ENCODE peak calls at places on chromosomes 12 and 14, in eight cellular contexts. E is heart right ventricle, N is GM12878, Y is aorta, H is fibroblast of lung, C is heart left ventricle, T is thoracic aorta, I is stomach. V is an unnamed sample.

GRCh38 chr12:42288544-42288943 is 37.4 kb downstream of the ZCRB1 start:
- DNase-seq in E (no peak), N (no peak), Y (no peak), H (no peak), C (no peak), T (no peak), I (no peak), V (no peak)

GRCh38 chr12:131365821-131366260 is 345.0 kb upstream of the SFSWAP start:
- DNase-seq in E (no peak), N (no peak), Y (no peak), H (no peak), C (no peak), T (no peak), I (no peak), V (no peak)

GRCh38 chr12:104055686-104056388 is 5.8 kb upstream of the GLT8D2 start:
- DNase-seq in E (peak; percentile 88), N (no peak), Y (peak; percentile 46), H (peak; percentile 54), C (peak; percentile 94), T (no peak), I (peak; percentile 83), V (no peak)

GRCh38 chr14:104389326-104390220 is 190.0 kb upstream of the C14orf180 start:
- DNase-seq in E (no peak), N (no peak), Y (no peak), H (no peak), C (peak; percentile 16), T (no peak), I (peak; percentile 23), V (peak; percentile 54)

GRCh38 chr12:113881588-113881987 is 84.5 kb downstream of the RBM19 start:
- DNase-seq in E (no peak), N (no peak), Y (no peak), H (no peak), C (no peak), T (no peak), I (no peak), V (no peak)

GRCh38 chr12:93022603-93023340 is 93.7 kb upstream of the EEA1 start:
- DNase-seq in E (no peak), N (no peak), Y (no peak), H (peak; percentile 42), C (no peak), T (no peak), I (no peak), V (no peak)

GRCh38 chr14:68628605-68629310 is 164.1 kb downstream of the ZFP36L1 start:
- DNase-seq in E (no peak), N (no peak), Y (no peak), H (no peak), C (no peak), T (no peak), I (peak; percentile 79), V (peak; percentile 78)

GRCh38 chr12:7501031-7501585 is 2.5 kb downstream of the CD163 start:
- DNase-seq in E (no peak), N (no peak), Y (no peak), H (no peak), C (no peak), T (no peak), I (no peak), V (no peak)

GRCh38 chr12:100936661-100937060 is 142.1 kb downstream of the ANO4 start:
- DNase-seq in E (no peak), N (no peak), Y (no peak), H (no peak), C (no peak), T (no peak), I (no peak), V (no peak)

GRCh38 chr12:76348079-76348901 is at the start of gene BBS10:
- DNase-seq in E (peak; percentile 94), N (peak; percentile 70), Y (peak; percentile 96), H (peak; percentile 90), C (peak; percentile 94), T (peak; percentile 66), I (peak; percentile 91), V (peak; percentile 88)

GRCh38 chr14:72560331-72560730 is 333.6 kb downstream of the DPF3 start:
- DNase-seq in E (no peak), N (no peak), Y (no peak), H (no peak), C (peak; percentile 66), T (no peak), I (peak; percentile 33), V (no peak)

GRCh38 chr14:54807428-54807827 is 95.2 kb downstream of the GCH1 start:
- DNase-seq in E (no peak), N (no peak), Y (no peak), H (no peak), C (no peak), T (no peak), I (no peak), V (no peak)

GRCh38 chr12:97006585-97006984 is 99.5 kb downstream of the NEDD1 start:
- DNase-seq in E (no peak), N (no peak), Y (no peak), H (no peak), C (no peak), T (no peak), I (no peak), V (no peak)

GRCh38 chr12:113261847-113262470 is 40.7 kb downstream of the TPCN1 start:
- DNase-seq in E (no peak), N (peak; percentile 11), Y (no peak), H (peak; percentile 53), C (no peak), T (no peak), I (no peak), V (no peak)

GRCh38 chr14:83007641-83008237 is 1474.1 kb upstream of the SEL1L start:
- DNase-seq in E (no peak), N (no peak), Y (no peak), H (no peak), C (no peak), T (no peak), I (no peak), V (no peak)

GRCh38 chr14:28635387-28635786 is 131.2 kb upstream of the FOXG1 start:
- DNase-seq in E (no peak), N (no peak), Y (no peak), H (peak; percentile 69), C (no peak), T (no peak), I (no peak), V (peak; percentile 9)

GRCh38 chr14:63508033-63508432 is 35.1 kb downstream of the PPP2R5E start:
- DNase-seq in E (no peak), N (no peak), Y (no peak), H (no peak), C (no peak), T (no peak), I (no peak), V (peak; percentile 36)

GRCh38 chr12:26514364-26514763 is 318.6 kb downstream of the ITPR2 start:
- DNase-seq in E (no peak), N (no peak), Y (no peak), H (peak; percentile 18), C (no peak), T (no peak), I (no peak), V (no peak)

GRCh38 chr12:108826115-108826806 is 31.1 kb downstream of the SSH1 start:
- DNase-seq in E (peak; percentile 81), N (no peak), Y (peak; percentile 87), H (peak; percentile 95), C (peak; percentile 78), T (peak; percentile 56), I (no peak), V (no peak)

GRCh38 chr12:125128806-125129571 is 63.8 kb downstream of the AACS start:
- DNase-seq in E (no peak), N (no peak), Y (no peak), H (no peak), C (peak; percentile 17), T (no peak), I (no peak), V (no peak)

GRCh38 chr12:110670161-110670701 is 18.7 kb downstream of the HVCN1 start:
- DNase-seq in E (no peak), N (peak; percentile 95), Y (no peak), H (no peak), C (no peak), T (no peak), I (no peak), V (no peak)

GRCh38 chr12:92019491-92020277 is 126.0 kb downstream of the BTG1 start:
- DNase-seq in E (no peak), N (no peak), Y (no peak), H (no peak), C (no peak), T (no peak), I (no peak), V (no peak)

GRCh38 chr12:29547151-29547561 is 49.7 kb upstream of the OVCH1 start:
- DNase-seq in E (no peak), N (no peak), Y (no peak), H (peak; percentile 83), C (no peak), T (no peak), I (no peak), V (no peak)

GRCh38 chr12:98544741-98545140 is 29.4 kb downstream of the TMPO start:
- DNase-seq in E (no peak), N (no peak), Y (no peak), H (no peak), C (no peak), T (no peak), I (no peak), V (no peak)
- H3K36me3 ChIP-seq in E (peaks cover 13% of the 10 kb centered on the region), N (peaks cover 26% of the 10 kb centered on the region), Y (no peaks in the 10 kb centered on the region), H (no peaks in the 10 kb centered on the region), C (peaks cover 30% of the 10 kb centered on the region), T (peaks cover 11% of the 10 kb centered on the region), I (peaks cover 76% of the 10 kb centered on the region), V (peaks cover 19% of the 10 kb centered on the region)

DNA sequence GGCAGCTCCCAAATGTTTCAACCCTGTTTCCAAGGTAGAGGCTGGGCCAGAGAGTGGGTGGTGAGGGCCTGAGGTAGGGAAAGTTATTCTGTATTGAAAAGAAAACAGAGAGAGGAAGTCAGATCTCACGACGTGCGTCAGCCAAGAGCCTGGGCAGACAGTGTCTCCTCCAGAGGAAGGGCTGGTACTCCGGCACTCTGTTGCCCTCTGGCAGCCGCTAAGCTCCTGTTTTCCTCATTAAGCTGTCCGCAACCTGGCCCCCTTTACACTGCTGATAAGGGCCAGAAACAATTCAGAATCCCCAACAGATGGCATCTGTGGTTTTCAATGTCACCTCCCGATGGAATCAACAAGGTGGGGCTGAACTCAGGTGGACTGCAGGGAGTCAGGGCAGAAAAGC is 26.0 kb upstream of the LTBP2 start:
- DNase-seq in E (no peak), N (no peak), Y (no peak), H (no peak), C (no peak), T (no peak), I (no peak), V (no peak)
- H3K4me3 ChIP-seq in E (no peak overlapping the region), N (no peak overlapping the region), Y (no peak overlapping the region), H (no peak overlapping the region), C (no peak overlapping the region), T (no peak overlapping the region), I (no peak overlapping the region), V (no peak overlapping the region)

DNA sequence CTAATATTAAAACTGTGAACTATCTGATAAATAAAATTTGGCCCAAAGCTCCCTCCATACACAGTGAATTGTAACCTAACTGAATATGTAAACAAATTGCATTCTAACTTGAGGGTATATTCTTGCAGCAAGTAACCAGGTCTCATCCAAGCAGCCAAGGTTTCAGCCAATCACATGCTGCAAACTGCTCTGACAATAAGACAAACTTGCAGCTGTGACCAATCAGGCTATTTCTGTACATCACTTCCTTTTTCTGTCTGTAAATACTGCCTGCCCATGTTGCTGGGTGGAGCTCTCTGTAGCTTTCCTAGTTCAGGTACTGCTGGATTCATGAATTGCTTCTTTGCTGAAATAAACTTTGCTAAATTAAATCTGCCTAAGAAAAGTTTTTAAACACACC is 499.0 kb downstream of the GALC start:
- DNase-seq in E (no peak), N (no peak), Y (no peak), H (no peak), C (no peak), T (no peak), I (no peak), V (no peak)
- H3K27me3 ChIP-seq in E (no peaks in the 10 kb centered on the region), N (no peaks in the 10 kb centered on the region), Y (no peaks in the 10 kb centered on the region), H (no peaks in the 10 kb centered on the region), C (no peaks in the 10 kb centered on the region), T (no peaks in the 10 kb centered on the region), I (no peaks in the 10 kb centered on the region), V (no peaks in the 10 kb centered on the region)

GRCh38 chr12:2936301-2936700 is 22.9 kb upstream of the TEAD4 start:
- DNase-seq in E (no peak), N (no peak), Y (no peak), H (no peak), C (no peak), T (no peak), I (no peak), V (no peak)
- H3K36me3 ChIP-seq in E (peaks cover 16% of the 10 kb centered on the region), N (peaks cover 4% of the 10 kb centered on the region), Y (peaks cover 3% of the 10 kb centered on the region), H (peaks cover 14% of the 10 kb centered on the region), C (peaks cover 49% of the 10 kb centered on the region), T (peaks cover 38% of the 10 kb centered on the region), I (peaks cover 98% of the 10 kb centered on the region), V (peaks cover 4% of the 10 kb centered on the region)

V was measured in H7.